ENCODE peak calls at places on chromosome 22, in seven cellular contexts. V is GM12891, J is esophagus squamous epithelium, D is transverse colon, T is tibial nerve, Z is uterus, F is H54. K is an unnamed sample.

GRCh38 chr22:31481129-31481528 is 8.5 kb downstream of the EIF4ENIF1 start:
- DNase-seq in F (no peak), V (no peak), D (no peak), T (no peak), J (no peak), Z (no peak), K (no peak)

GRCh38 chr22:29994027-29994715 is 86.1 kb upstream of the HORMAD2 start:
- DNase-seq in V (no peak), D (no peak), T (no peak), F (no peak), J (no peak), Z (no peak), K (peak; percentile 72)

GRCh38 chr22:20750461-20751184 is 23.3 kb upstream of the SERPIND1 start:
- DNase-seq in D (peak; percentile 38), F (peak; percentile 69), J (no peak), V (peak; percentile 47), Z (peak; percentile 61), T (peak; percentile 72), K (peak; percentile 37)

GRCh38 chr22:17302616-17303015 is 66.6 kb upstream of the CECR2 start:
- DNase-seq in T (no peak), F (no peak), J (no peak), Z (no peak), V (no peak), D (no peak), K (no peak)

GRCh38 chr22:42468841-42469240 is 36.6 kb upstream of the NFAM1 start:
- DNase-seq in D (no peak), V (no peak), F (peak; percentile 21), T (no peak), J (no peak), Z (no peak), K (no peak)

GRCh38 chr22:28019360-28019759 is 100.3 kb upstream of the PITPNB start:
- DNase-seq in F (peak; percentile 61), V (no peak), D (peak; percentile 3), J (no peak), Z (peak; percentile 13), T (no peak), K (no peak)

GRCh38 chr22:45302047-45302446 is 7.7 kb upstream of the FAM118A start:
- DNase-seq in D (no peak), Z (no peak), T (no peak), J (no peak), V (no peak), F (no peak), K (no peak)

GRCh38 chr22:50342651-50343540 is at the start of gene PPP6R2:
- DNase-seq in T (peak; percentile 76), J (no peak), F (no peak), V (peak; percentile 80), D (peak; percentile 88), Z (peak; percentile 73), K (peak; percentile 93)

DNA sequence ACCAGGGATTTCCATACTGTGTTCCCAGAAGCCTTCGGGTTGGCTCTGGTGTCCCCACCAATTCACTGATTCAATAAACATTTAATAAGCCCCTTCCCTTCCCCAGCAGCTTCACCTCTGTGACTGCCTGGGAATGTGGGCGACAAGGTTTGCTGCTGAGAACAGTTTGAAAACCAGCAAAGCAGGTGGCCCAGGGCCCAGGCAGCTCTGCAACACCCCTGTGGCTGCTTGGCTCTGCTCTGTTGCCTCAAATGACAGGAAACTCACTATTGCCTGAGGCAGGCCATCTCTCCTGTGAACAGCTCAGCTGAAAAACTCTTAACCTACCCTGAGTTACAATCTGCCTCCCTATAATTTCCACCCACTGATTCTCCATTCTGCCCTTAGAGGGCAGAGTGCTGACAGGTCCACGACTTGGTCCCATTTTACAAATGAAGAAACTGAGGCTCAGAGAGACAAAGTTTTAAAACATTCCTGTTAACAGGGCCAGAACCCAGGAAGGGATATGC is 10.5 kb downstream of the ADORA2A start:
- DNase-seq in V (peak; percentile 56), T (no peak), D (no peak), J (no peak), F (no peak), Z (no peak), K (no peak)
- TF ChIP-seq POLR2A in V (no peak), T (no peak), D (no peak), J (no peak), F (no peak), Z (no peak), K (no peak)

DNA sequence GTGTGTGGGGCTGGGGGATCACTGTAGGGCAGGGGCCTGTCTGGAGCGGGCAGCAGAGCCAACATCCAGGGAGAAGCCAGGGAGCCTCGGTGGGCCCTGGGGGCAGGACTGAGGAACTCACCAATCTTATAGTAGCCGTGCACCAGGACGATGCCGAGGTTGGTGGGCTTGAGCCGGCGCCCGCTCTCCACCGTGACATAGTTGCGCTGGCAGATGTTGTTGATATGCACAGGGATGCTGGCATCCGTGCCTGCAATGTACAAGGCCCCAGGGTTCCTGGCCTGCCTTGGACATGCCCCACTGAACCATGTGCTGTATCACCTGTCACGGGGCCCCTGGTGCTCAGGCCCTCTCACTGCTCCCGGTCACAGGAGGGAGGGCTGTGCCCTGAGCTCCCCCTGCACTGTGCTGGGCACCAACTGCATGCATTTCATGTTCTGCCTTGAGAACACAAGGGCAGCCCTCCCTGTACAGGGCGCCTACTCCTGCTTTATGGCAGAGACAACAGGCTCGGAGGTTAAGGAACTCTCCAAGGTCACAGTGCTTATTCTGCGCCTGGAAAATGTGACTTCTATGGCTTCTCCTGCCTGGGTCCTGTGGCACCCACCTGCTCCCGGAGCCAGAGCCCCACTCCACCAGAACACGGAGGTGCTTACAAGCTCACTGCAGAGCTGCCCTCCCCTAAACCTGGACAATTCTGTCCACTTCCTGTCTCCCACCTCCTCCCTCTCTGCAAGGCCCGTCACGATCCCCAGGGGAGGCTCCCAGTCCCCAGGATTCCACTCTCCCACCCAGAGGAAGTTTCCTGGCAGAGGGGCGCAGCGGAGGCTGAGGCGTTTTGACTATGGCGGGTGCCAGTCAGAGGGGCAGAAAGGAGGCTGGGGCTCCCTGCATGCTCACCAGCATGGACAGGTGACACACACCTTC is 7.8 kb upstream of the PPM1F start:
- DNase-seq in F (no peak), V (no peak), T (no peak), Z (no peak), D (no peak), J (no peak), K (no peak)
- TF ChIP-seq POLR2A in F (no peak), V (peak; percentile 11), T (no peak), Z (no peak), D (no peak), J (no peak), K (no peak)

DNA sequence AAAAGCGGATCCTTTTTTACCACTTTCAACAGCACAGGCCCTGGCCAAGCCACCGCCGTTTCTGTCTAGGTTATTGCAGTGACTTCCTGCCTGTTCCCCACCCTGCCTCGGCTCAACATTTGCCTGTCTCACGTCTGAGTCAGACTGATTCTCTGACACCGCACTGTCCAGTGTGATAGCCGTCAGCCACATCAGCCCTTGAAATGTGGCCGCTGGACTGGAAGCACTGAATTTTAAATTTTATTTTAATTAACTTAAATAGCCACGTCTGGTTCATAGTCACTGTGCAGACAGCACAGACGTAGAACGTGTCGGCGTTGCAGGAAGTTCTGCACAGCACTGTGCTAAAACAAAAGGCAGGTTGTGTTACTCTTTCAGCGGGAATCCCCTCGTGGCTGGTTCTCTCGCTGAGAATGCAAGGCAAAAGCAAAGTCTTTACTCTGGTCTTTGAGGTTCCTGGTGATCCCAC is 56.3 kb upstream of the ADSL start:
- DNase-seq in J (peak; percentile 8), V (no peak), D (peak; percentile 27), T (no peak), Z (no peak), F (no peak), K (no peak)
- TF ChIP-seq POLR2A in J (no peak), V (no peak), D (no peak), T (no peak), Z (no peak), F (no peak), K (no peak)

GRCh38 chr22:35839811-35840739 is 122.4 kb downstream of the APOL5 start:
- DNase-seq in F (peak; percentile 38), T (peak; percentile 64), J (peak; percentile 22), Z (peak; percentile 94), V (no peak), D (peak; percentile 86), K (peak; percentile 60)
- TF ChIP-seq POLR2A in F (no peak), T (no peak), J (no peak), Z (no peak), V (no peak), D (peak; percentile 77), K (no peak)

GRCh38 chr22:19122143-19122751 is at the start of gene DGCR2:
- DNase-seq in D (peak; percentile 98), J (peak; percentile 87), Z (peak; percentile 96), F (peak; percentile 89), V (peak; percentile 99), T (peak; percentile 93), K (peak; percentile 97)
- TF ChIP-seq POLR2A in D (peak; percentile 82), J (no peak), Z (peak; percentile 84), F (peak; percentile 81), V (peak; percentile 78), T (peak; percentile 74), K (peak; percentile 69)

GRCh38 chr22:37681001-37681424 is 5.1 kb upstream of the NOL12 start:
- DNase-seq in J (no peak), Z (no peak), D (no peak), T (no peak), V (no peak), F (no peak), K (no peak)
- TF ChIP-seq POLR2A in J (no peak), Z (no peak), D (no peak), T (no peak), V (no peak), F (no peak), K (no peak)

K was measured in erythroblast.